ENCODE peak calls at places on chromosomes 2 and 18, in five cellular contexts. A, E, O, P and U are unnamed samples.
A peak's percentile ranks its signal among the peaks of the same experiment; 100 is the strongest.

GRCh38 chr2:40760071-40760666 is 308.3 kb upstream of the SLC8A1 start:
- DNase-seq in E (peak; percentile 72), A (no peak), O (peak; percentile 64), P (peak; percentile 38), U (peak; percentile 36)

GRCh38 chr2:129070663-129071062 is 752.0 kb upstream of the HS6ST1 start:
- DNase-seq in O (no peak), A (no peak), P (no peak), E (no peak), U (no peak)

GRCh38 chr2:161238559-161239415 is 69.4 kb upstream of the PSMD14 start:
- DNase-seq in E (peak; percentile 82), A (peak; percentile 55), O (peak; percentile 73), P (peak; percentile 51), U (no peak)

GRCh38 chr2:176463527-176463926 is 194.3 kb downstream of the MTX2 start:
- DNase-seq in O (no peak), E (no peak), A (no peak), P (no peak), U (no peak)

GRCh38 chr2:236657801-236658200 is 88.2 kb downstream of the ACKR3 start:
- DNase-seq in A (no peak), P (no peak), E (no peak), O (no peak), U (no peak)

GRCh38 chr2:221518201-221518936 is 53.7 kb downstream of the EPHA4 start:
- DNase-seq in O (no peak), E (no peak), A (no peak), P (no peak), U (no peak)

GRCh38 chr2:160380000-160380570 is 113.5 kb downstream of the RBMS1 start:
- DNase-seq in P (no peak), O (no peak), E (no peak), A (no peak), U (no peak)

GRCh38 chr2:221999702-222000101 is 299.1 kb downstream of the PAX3 start:
- DNase-seq in E (no peak), O (no peak), A (no peak), P (no peak), U (no peak)

GRCh38 chr2:213740453-213740852 is 456.2 kb downstream of the SPAG16 start:
- DNase-seq in O (no peak), P (no peak), E (no peak), A (no peak), U (no peak)

GRCh38 chr2:159773426-159773825 is 24.6 kb downstream of the CD302 start:
- DNase-seq in A (no peak), E (no peak), P (no peak), O (no peak), U (no peak)

GRCh38 chr18:32424696-32425095 is 46.0 kb downstream of the GAREM1 start:
- DNase-seq in A (no peak), O (peak; percentile 18), E (peak; percentile 64), P (no peak), U (no peak)

GRCh38 chr2:11915650-11916049 is 169.2 kb downstream of the LPIN1 start:
- DNase-seq in O (no peak), E (no peak), A (no peak), P (no peak), U (no peak)

GRCh38 chr2:147483293-147483669 is 361.5 kb upstream of the ACVR2A start:
- DNase-seq in P (no peak), O (no peak), A (no peak), E (no peak), U (no peak)

GRCh38 chr18:63924551-63924950 is 16.8 kb downstream of the SERPINB10 start:
- DNase-seq in P (no peak), E (no peak), A (no peak), O (no peak), U (no peak)

GRCh38 chr2:188170356-188170755 is 121.3 kb upstream of the GULP1 start:
- DNase-seq in E (no peak), P (no peak), A (no peak), O (no peak), U (no peak)

GRCh38 chr2:113877651-113878594 is 12.0 kb upstream of the ACTR3 start:
- DNase-seq in A (no peak), E (no peak), O (no peak), P (no peak), U (no peak)

GRCh38 chr18:30457156-30457555 is 585.4 kb downstream of the DSC3 start:
- DNase-seq in O (no peak), P (no peak), E (no peak), A (no peak), U (no peak)

GRCh38 chr2:226198956-226199355 is 600.7 kb downstream of the IRS1 start:
- DNase-seq in A (no peak), P (no peak), E (no peak), O (no peak), U (no peak)

GRCh38 chr2:81266106-81266505 is 961.6 kb upstream of the LRRTM1 start:
- DNase-seq in E (no peak), P (no peak), O (peak; percentile 45), A (no peak), U (no peak)

GRCh38 chr2:84704505-84705244 is 176.2 kb downstream of the TRABD2A start:
- DNase-seq in O (no peak), A (no peak), P (no peak), E (no peak), U (no peak)

GRCh38 chr2:102910724-102911123 is 148.9 kb downstream of the TMEM182 start:
- DNase-seq in P (no peak), E (no peak), O (no peak), A (no peak), U (no peak)

GRCh38 chr2:118049140-118050128 is 35.6 kb upstream of the CCDC93 start:
- DNase-seq in P (no peak), O (no peak), A (no peak), E (no peak), U (no peak)

GRCh38 chr2:215394102-215394805 is 41.6 kb downstream of the FN1 start:
- DNase-seq in E (no peak), O (no peak), A (no peak), P (no peak), U (no peak)

GRCh38 chr2:145845207-145845894 is 1325.4 kb upstream of the ZEB2 start:
- DNase-seq in P (no peak), O (no peak), A (no peak), E (no peak), U (no peak)

GRCh38 chr2:126527836-126528490 is 128.0 kb upstream of the GYPC start:
- DNase-seq in O (peak; percentile 76), A (peak; percentile 49), P (peak; percentile 70), E (peak; percentile 74), U (peak; percentile 18)

GRCh38 chr2:104563398-104564024 is 290.4 kb upstream of the POU3F3 start:
- DNase-seq in E (no peak), O (no peak), P (no peak), A (no peak), U (no peak)

GRCh38 chr2:208334230-208334629 is 68.2 kb downstream of the PIKFYVE start:
- DNase-seq in O (no peak), P (no peak), A (no peak), E (no peak), U (no peak)

GRCh38 chr2:39730685-39731302 is 48.3 kb downstream of the THUMPD2 start:
- DNase-seq in E (no peak), P (no peak), O (peak; percentile 32), A (no peak), U (peak; percentile 41)

GRCh38 chr18:35029770-35030169 is 11.4 kb upstream of the MAPRE2 start:
- DNase-seq in P (no peak), E (no peak), O (no peak), A (no peak), U (no peak)

GRCh38 chr18:44552706-44553105 is 128.0 kb upstream of the SETBP1 start:
- DNase-seq in A (no peak), O (no peak), P (no peak), E (no peak), U (no peak)

GRCh38 chr2:190213441-190214335 is 105.9 kb downstream of the HIBCH start:
- DNase-seq in O (peak; percentile 5), A (no peak), E (no peak), P (peak; percentile 17), U (no peak)

GRCh38 chr2:190216829-190217228 is 102.8 kb downstream of the HIBCH start:
- DNase-seq in P (no peak), O (peak; percentile 37), E (no peak), A (peak; percentile 24), U (no peak)

GRCh38 chr2:190217616-190218015 is 102.0 kb downstream of the HIBCH start:
- DNase-seq in P (no peak), A (no peak), O (no peak), E (no peak), U (no peak)

GRCh38 chr2:190215620-190216019 is 104.0 kb downstream of the HIBCH start:
- DNase-seq in O (no peak), P (no peak), E (no peak), A (no peak), U (no peak)

GRCh38 chr2:190214434-190215194 is 105.0 kb downstream of the HIBCH start:
- DNase-seq in P (peak; percentile 28), O (no peak), A (no peak), E (no peak), U (no peak)
- H3K27ac ChIP-seq in P (no peak overlapping the region), O (no peak overlapping the region), A (no peak overlapping the region), E (no peak overlapping the region), U (no peak overlapping the region)

DNA sequence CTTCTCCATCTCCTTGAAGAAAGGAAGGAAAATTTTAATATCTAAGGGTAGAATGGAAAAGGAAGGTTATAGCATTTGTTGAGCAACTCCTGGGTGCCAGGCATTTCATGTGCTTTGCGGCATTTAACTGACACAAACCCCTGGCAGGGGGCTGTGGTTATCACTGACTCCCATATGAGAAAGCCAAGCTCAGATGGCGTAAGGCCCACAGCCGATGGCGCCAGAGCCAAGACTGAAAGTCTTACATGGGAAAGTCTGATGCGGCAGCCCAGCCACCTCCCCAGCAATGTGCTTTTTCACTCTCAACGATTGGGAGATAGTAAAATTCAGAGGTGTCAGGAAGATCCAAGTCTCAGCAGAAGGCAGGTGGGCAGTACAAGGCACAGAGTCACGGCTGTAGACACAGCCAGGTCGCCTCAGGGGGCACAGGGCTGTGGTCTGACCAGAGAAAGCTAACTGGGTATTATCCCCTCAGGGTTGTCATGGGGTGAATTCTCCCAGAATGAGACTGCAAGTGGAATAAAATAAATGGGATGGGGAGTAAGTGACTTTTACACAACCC is 324.2 kb upstream of the NCKAP5 start:
- DNase-seq in P (no peak), A (no peak), O (no peak), E (no peak), U (no peak)
- H3K27ac ChIP-seq in P (no peak overlapping the region), A (no peak overlapping the region), O (no peak overlapping the region), E (no peak overlapping the region), U (no peak overlapping the region)

GRCh38 chr18:498901-499300 is 1.6 kb downstream of the COLEC12 start:
- DNase-seq in A (no peak), E (no peak), O (no peak), P (no peak), U (no peak)
- H3K27ac ChIP-seq in A (no peak overlapping the region), E (peak overlapping the region; percentile 61), O (no peak overlapping the region), P (no peak overlapping the region), U (no peak overlapping the region)

DNA sequence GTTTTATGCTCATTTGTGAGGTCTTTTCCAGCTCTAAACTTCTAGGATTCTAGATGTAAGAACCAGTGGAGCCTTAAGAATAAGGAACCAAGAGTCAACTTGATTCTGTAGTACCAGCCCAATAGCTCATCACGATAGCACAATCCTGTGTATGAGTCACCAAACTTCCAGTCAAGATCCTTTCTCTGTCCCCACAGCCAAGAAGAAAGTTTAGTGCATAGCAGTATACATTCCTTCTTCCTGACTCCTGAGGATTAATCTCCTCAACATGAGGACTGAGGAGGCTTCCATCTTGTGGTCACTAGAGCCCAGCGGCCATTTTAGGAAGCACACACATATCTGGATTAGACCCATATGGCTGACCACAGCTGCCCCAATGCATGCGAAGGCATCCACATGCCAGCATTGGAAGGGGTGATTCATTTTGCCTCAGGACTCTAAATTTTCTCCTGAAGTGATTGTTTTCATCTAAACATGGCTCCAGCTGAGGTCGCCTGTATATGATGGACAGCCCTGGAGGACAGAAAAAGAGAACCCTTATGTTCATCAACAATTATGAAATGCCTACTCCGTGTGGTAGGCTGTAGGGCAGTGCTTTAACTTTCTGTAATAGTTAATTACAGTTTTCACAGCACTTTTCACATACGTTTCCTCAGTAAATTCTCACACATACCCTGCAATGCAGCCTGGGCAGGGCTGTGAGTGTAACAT is 53.5 kb downstream of the RASGRP3 start:
- DNase-seq in A (no peak), P (no peak), E (no peak), O (no peak), U (no peak)
- H3K27ac ChIP-seq in A (peak overlapping the region; percentile 79), P (no peak overlapping the region), E (peak overlapping the region; percentile 14), O (no peak overlapping the region), U (no peak overlapping the region)